ENCODE peak calls at places on chromosomes 13 and 19, in seven cellular contexts. One of them, this sample, is unnamed. For H3K27me3, the result is how much of the 10 kb centered on the place peaks cover.

GRCh38 chr13:31201341-31202024 is 1.7 kb downstream of the B3GLCT start:
- DNase-seq in CD8-positive, alpha-beta memory T cell: no peak
- DNase-seq in CD8-positive, alpha-beta T cell: no peak
- DNase-seq in right cardiac atrium: peak
- DNase-seq in heart right ventricle: peak
- DNase-seq in cardiac muscle cell: peak
- DNase-seq in tibial nerve: peak
- DNase-seq in this sample: no peak

GRCh38 chr19:41735071-41735623 is 20.2 kb upstream of the CEACAM6 start:
- DNase-seq in CD8-positive, alpha-beta memory T cell: no peak
- DNase-seq in CD8-positive, alpha-beta T cell: no peak
- DNase-seq in right cardiac atrium: no peak
- DNase-seq in heart right ventricle: no peak
- DNase-seq in cardiac muscle cell: no peak
- DNase-seq in tibial nerve: no peak
- DNase-seq in this sample: no peak

GRCh38 chr19:18951721-18952281 is 10.8 kb upstream of the HOMER3 start:
- DNase-seq in CD8-positive, alpha-beta memory T cell: no peak
- DNase-seq in CD8-positive, alpha-beta T cell: no peak
- DNase-seq in right cardiac atrium: no peak
- DNase-seq in heart right ventricle: no peak
- DNase-seq in cardiac muscle cell: no peak
- DNase-seq in tibial nerve: no peak
- DNase-seq in this sample: no peak

GRCh38 chr13:85738696-85739320 is 60.4 kb downstream of the SLITRK6 start:
- DNase-seq in CD8-positive, alpha-beta memory T cell: no peak
- DNase-seq in CD8-positive, alpha-beta T cell: no peak
- DNase-seq in right cardiac atrium: no peak
- DNase-seq in heart right ventricle: no peak
- DNase-seq in cardiac muscle cell: no peak
- DNase-seq in tibial nerve: no peak
- DNase-seq in this sample: no peak

GRCh38 chr19:1269478-1270167 is 491 bp downstream of the CIRBP start:
- DNase-seq in CD8-positive, alpha-beta memory T cell: peak
- DNase-seq in CD8-positive, alpha-beta T cell: peak
- DNase-seq in right cardiac atrium: peak
- DNase-seq in heart right ventricle: peak
- DNase-seq in cardiac muscle cell: peak
- DNase-seq in tibial nerve: peak
- DNase-seq in this sample: peak

GRCh38 chr19:7926727-7927604 is 1.0 kb upstream of the CTXN1 start:
- DNase-seq in CD8-positive, alpha-beta memory T cell: no peak
- DNase-seq in CD8-positive, alpha-beta T cell: no peak
- DNase-seq in right cardiac atrium: peak
- DNase-seq in heart right ventricle: no peak
- DNase-seq in cardiac muscle cell: no peak
- DNase-seq in tibial nerve: no peak
- DNase-seq in this sample: no peak

GRCh38 chr13:110409581-110409992 is 102.5 kb downstream of the COL4A2 start:
- DNase-seq in CD8-positive, alpha-beta memory T cell: no peak
- DNase-seq in CD8-positive, alpha-beta T cell: no peak
- DNase-seq in right cardiac atrium: peak
- DNase-seq in heart right ventricle: peak
- DNase-seq in cardiac muscle cell: peak
- DNase-seq in tibial nerve: no peak
- DNase-seq in this sample: no peak

GRCh38 chr19:49430678-49431329 is 5.6 kb downstream of the GFY start:
- DNase-seq in CD8-positive, alpha-beta memory T cell: no peak
- DNase-seq in CD8-positive, alpha-beta T cell: no peak
- DNase-seq in right cardiac atrium: no peak
- DNase-seq in heart right ventricle: no peak
- DNase-seq in cardiac muscle cell: no peak
- DNase-seq in tibial nerve: no peak
- DNase-seq in this sample: no peak

GRCh38 chr13:28493740-28494536 is 990 bp downstream of the FLT1 start:
- DNase-seq in CD8-positive, alpha-beta memory T cell: no peak
- DNase-seq in CD8-positive, alpha-beta T cell: no peak
- DNase-seq in right cardiac atrium: no peak
- DNase-seq in heart right ventricle: peak
- DNase-seq in cardiac muscle cell: no peak
- DNase-seq in tibial nerve: no peak
- DNase-seq in this sample: peak

GRCh38 chr19:17332677-17333581 is 1.7 kb downstream of the ANO8 start:
- DNase-seq in CD8-positive, alpha-beta memory T cell: no peak
- DNase-seq in CD8-positive, alpha-beta T cell: no peak
- DNase-seq in right cardiac atrium: peak
- DNase-seq in heart right ventricle: no peak
- DNase-seq in cardiac muscle cell: peak
- DNase-seq in tibial nerve: no peak
- DNase-seq in this sample: peak

GRCh38 chr19:55077106-55077505 is 1.4 kb downstream of the EPS8L1 start:
- DNase-seq in CD8-positive, alpha-beta memory T cell: no peak
- DNase-seq in CD8-positive, alpha-beta T cell: no peak
- DNase-seq in right cardiac atrium: no peak
- DNase-seq in heart right ventricle: no peak
- DNase-seq in cardiac muscle cell: no peak
- DNase-seq in tibial nerve: no peak
- DNase-seq in this sample: no peak

GRCh38 chr19:1736280-1736679 is 17.0 kb upstream of the ONECUT3 start:
- DNase-seq in CD8-positive, alpha-beta memory T cell: no peak
- DNase-seq in CD8-positive, alpha-beta T cell: no peak
- DNase-seq in right cardiac atrium: no peak
- DNase-seq in heart right ventricle: no peak
- DNase-seq in cardiac muscle cell: no peak
- DNase-seq in tibial nerve: no peak
- DNase-seq in this sample: no peak

GRCh38 chr13:80074143-80074752 is 266.7 kb downstream of the SPRY2 start:
- DNase-seq in CD8-positive, alpha-beta memory T cell: no peak
- DNase-seq in CD8-positive, alpha-beta T cell: no peak
- DNase-seq in right cardiac atrium: no peak
- DNase-seq in heart right ventricle: no peak
- DNase-seq in cardiac muscle cell: no peak
- DNase-seq in tibial nerve: no peak
- DNase-seq in this sample: no peak

GRCh38 chr13:73945871-73946270 is 188.3 kb downstream of the KLF12 start:
- DNase-seq in CD8-positive, alpha-beta memory T cell: no peak
- DNase-seq in CD8-positive, alpha-beta T cell: no peak
- DNase-seq in right cardiac atrium: peak
- DNase-seq in heart right ventricle: peak
- DNase-seq in cardiac muscle cell: no peak
- DNase-seq in tibial nerve: no peak
- DNase-seq in this sample: no peak

GRCh38 chr19:15091918-15092753 is 10.1 kb downstream of the OR1I1 start:
- DNase-seq in CD8-positive, alpha-beta memory T cell: peak
- DNase-seq in CD8-positive, alpha-beta T cell: peak
- DNase-seq in right cardiac atrium: no peak
- DNase-seq in heart right ventricle: peak
- DNase-seq in cardiac muscle cell: peak
- DNase-seq in tibial nerve: peak
- DNase-seq in this sample: peak

GRCh38 chr19:15227261-15227660 is 5.0 kb downstream of the EPHX3 start:
- DNase-seq in CD8-positive, alpha-beta memory T cell: no peak
- DNase-seq in CD8-positive, alpha-beta T cell: no peak
- DNase-seq in right cardiac atrium: no peak
- DNase-seq in heart right ventricle: no peak
- DNase-seq in cardiac muscle cell: no peak
- DNase-seq in tibial nerve: no peak
- DNase-seq in this sample: no peak

GRCh38 chr19:903266-903797 is 9.7 kb downstream of the R3HDM4 start:
- DNase-seq in CD8-positive, alpha-beta memory T cell: no peak
- DNase-seq in CD8-positive, alpha-beta T cell: no peak
- DNase-seq in right cardiac atrium: no peak
- DNase-seq in heart right ventricle: no peak
- DNase-seq in cardiac muscle cell: no peak
- DNase-seq in tibial nerve: no peak
- DNase-seq in this sample: no peak

GRCh38 chr13:48731957-48732569 is 78.3 kb downstream of the CYSLTR2 start:
- DNase-seq in CD8-positive, alpha-beta memory T cell: peak
- DNase-seq in CD8-positive, alpha-beta T cell: peak
- DNase-seq in right cardiac atrium: no peak
- DNase-seq in heart right ventricle: no peak
- DNase-seq in cardiac muscle cell: peak
- DNase-seq in tibial nerve: peak
- DNase-seq in this sample: peak

GRCh38 chr13:33787051-33787591 is 30.8 kb upstream of the RFC3 start:
- DNase-seq in CD8-positive, alpha-beta memory T cell: peak
- DNase-seq in CD8-positive, alpha-beta T cell: no peak
- DNase-seq in right cardiac atrium: no peak
- DNase-seq in heart right ventricle: no peak
- DNase-seq in cardiac muscle cell: no peak
- DNase-seq in tibial nerve: no peak
- DNase-seq in this sample: peak

DNA sequence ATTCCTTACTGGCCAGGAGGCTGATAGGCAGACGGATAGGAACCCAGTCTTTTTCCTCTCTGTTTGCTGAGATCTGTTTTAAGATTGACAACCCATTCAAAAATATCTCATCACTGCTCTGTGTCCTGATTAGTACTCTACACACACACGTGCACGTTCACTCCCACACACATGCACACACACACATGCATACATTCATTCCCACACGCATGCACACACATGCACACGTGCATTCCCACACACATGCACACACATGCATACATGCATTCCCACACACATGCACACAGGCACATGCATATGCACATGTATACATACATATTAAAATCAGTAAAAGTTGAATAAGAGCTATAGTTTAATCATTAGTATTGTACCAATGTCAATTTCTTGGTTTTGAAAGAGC is 80.6 kb upstream of the SIAH3 start:
- DNase-seq in CD8-positive, alpha-beta memory T cell: no peak
- DNase-seq in CD8-positive, alpha-beta T cell: no peak
- DNase-seq in right cardiac atrium: no peak
- DNase-seq in heart right ventricle: no peak
- DNase-seq in cardiac muscle cell: no peak
- DNase-seq in tibial nerve: no peak
- DNase-seq in this sample: no peak
- H3K27me3 ChIP-seq in CD8-positive, alpha-beta memory T cell: under half
- H3K27me3 ChIP-seq in CD8-positive, alpha-beta T cell: under half
- H3K27me3 ChIP-seq in right cardiac atrium: under half
- H3K27me3 ChIP-seq in heart right ventricle: under half
- H3K27me3 ChIP-seq in cardiac muscle cell: under half
- H3K27me3 ChIP-seq in tibial nerve: under half
- H3K27me3 ChIP-seq in this sample: under half

GRCh38 chr19:31317542-31317941 is 31.7 kb downstream of the TSHZ3 start:
- DNase-seq in CD8-positive, alpha-beta memory T cell: no peak
- DNase-seq in CD8-positive, alpha-beta T cell: no peak
- DNase-seq in right cardiac atrium: no peak
- DNase-seq in heart right ventricle: no peak
- DNase-seq in cardiac muscle cell: no peak
- DNase-seq in tibial nerve: no peak
- DNase-seq in this sample: no peak

GRCh38 chr19:31318790-31319189 is 30.4 kb downstream of the TSHZ3 start:
- DNase-seq in CD8-positive, alpha-beta memory T cell: no peak
- DNase-seq in CD8-positive, alpha-beta T cell: no peak
- DNase-seq in right cardiac atrium: no peak
- DNase-seq in heart right ventricle: no peak
- DNase-seq in cardiac muscle cell: no peak
- DNase-seq in tibial nerve: no peak
- DNase-seq in this sample: no peak

GRCh38 chr19:31315621-31316011 is 33.6 kb downstream of the TSHZ3 start:
- DNase-seq in CD8-positive, alpha-beta memory T cell: no peak
- DNase-seq in CD8-positive, alpha-beta T cell: no peak
- DNase-seq in right cardiac atrium: no peak
- DNase-seq in heart right ventricle: no peak
- DNase-seq in cardiac muscle cell: no peak
- DNase-seq in tibial nerve: no peak
- DNase-seq in this sample: no peak

GRCh38 chr19:31316201-31316951 is 32.9 kb downstream of the TSHZ3 start:
- DNase-seq in CD8-positive, alpha-beta memory T cell: no peak
- DNase-seq in CD8-positive, alpha-beta T cell: no peak
- DNase-seq in right cardiac atrium: peak
- DNase-seq in heart right ventricle: peak
- DNase-seq in cardiac muscle cell: peak
- DNase-seq in tibial nerve: peak
- DNase-seq in this sample: no peak

DNA sequence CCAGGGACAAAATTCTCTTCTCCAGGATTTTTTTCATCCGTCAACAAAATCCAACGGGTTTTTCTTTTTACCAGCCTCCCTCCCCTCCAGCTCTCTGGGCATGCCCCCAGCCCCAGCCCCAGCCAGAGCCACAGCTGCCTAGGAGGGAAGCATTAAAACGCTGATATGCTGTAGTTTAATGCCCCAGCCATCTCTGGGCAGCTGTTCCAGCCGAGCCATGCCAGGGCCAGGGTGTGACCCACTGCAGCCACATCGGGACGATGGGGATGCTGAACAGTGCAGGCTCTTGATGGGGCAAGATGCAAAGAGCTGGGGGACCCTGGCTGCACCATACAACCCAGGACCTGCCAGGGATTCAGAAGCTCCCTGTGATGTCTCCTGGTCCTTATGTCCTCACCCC is 32.1 kb downstream of the TSHZ3 start:
- DNase-seq in CD8-positive, alpha-beta memory T cell: no peak
- DNase-seq in CD8-positive, alpha-beta T cell: no peak
- DNase-seq in right cardiac atrium: no peak
- DNase-seq in heart right ventricle: no peak
- DNase-seq in cardiac muscle cell: no peak
- DNase-seq in tibial nerve: no peak
- DNase-seq in this sample: no peak
- H3K4me3 ChIP-seq in CD8-positive, alpha-beta memory T cell: no peak
- H3K4me3 ChIP-seq in CD8-positive, alpha-beta T cell: no peak
- H3K4me3 ChIP-seq in right cardiac atrium: no peak
- H3K4me3 ChIP-seq in heart right ventricle: no peak
- H3K4me3 ChIP-seq in cardiac muscle cell: no peak
- H3K4me3 ChIP-seq in tibial nerve: no peak
- H3K4me3 ChIP-seq in this sample: no peak

GRCh38 chr19:53898166-53898565 is 10.9 kb upstream of the CACNG7 start:
- DNase-seq in CD8-positive, alpha-beta memory T cell: no peak
- DNase-seq in CD8-positive, alpha-beta T cell: no peak
- DNase-seq in right cardiac atrium: no peak
- DNase-seq in heart right ventricle: no peak
- DNase-seq in cardiac muscle cell: no peak
- DNase-seq in tibial nerve: no peak
- DNase-seq in this sample: no peak

GRCh38 chr19:53898680-53899341 is 10.3 kb upstream of the CACNG7 start:
- DNase-seq in CD8-positive, alpha-beta memory T cell: no peak
- DNase-seq in CD8-positive, alpha-beta T cell: no peak
- DNase-seq in right cardiac atrium: no peak
- DNase-seq in heart right ventricle: no peak
- DNase-seq in cardiac muscle cell: no peak
- DNase-seq in tibial nerve: no peak
- DNase-seq in this sample: no peak

GRCh38 chr19:53894736-53895135 is 12.7 kb downstream of the PRKCG start:
- DNase-seq in CD8-positive, alpha-beta memory T cell: no peak
- DNase-seq in CD8-positive, alpha-beta T cell: no peak
- DNase-seq in right cardiac atrium: no peak
- DNase-seq in heart right ventricle: no peak
- DNase-seq in cardiac muscle cell: no peak
- DNase-seq in tibial nerve: no peak
- DNase-seq in this sample: no peak

GRCh38 chr19:53897459-53897858 is 11.6 kb upstream of the CACNG7 start:
- DNase-seq in CD8-positive, alpha-beta memory T cell: no peak
- DNase-seq in CD8-positive, alpha-beta T cell: no peak
- DNase-seq in right cardiac atrium: no peak
- DNase-seq in heart right ventricle: no peak
- DNase-seq in cardiac muscle cell: no peak
- DNase-seq in tibial nerve: no peak
- DNase-seq in this sample: no peak

GRCh38 chr19:53896682-53897081 is 12.4 kb upstream of the CACNG7 start:
- DNase-seq in CD8-positive, alpha-beta memory T cell: no peak
- DNase-seq in CD8-positive, alpha-beta T cell: no peak
- DNase-seq in right cardiac atrium: no peak
- DNase-seq in heart right ventricle: no peak
- DNase-seq in cardiac muscle cell: no peak
- DNase-seq in tibial nerve: no peak
- DNase-seq in this sample: no peak
- H3K27me3 ChIP-seq in CD8-positive, alpha-beta memory T cell: under half
- H3K27me3 ChIP-seq in CD8-positive, alpha-beta T cell: under half
- H3K27me3 ChIP-seq in right cardiac atrium: under half
- H3K27me3 ChIP-seq in heart right ventricle: under half
- H3K27me3 ChIP-seq in cardiac muscle cell: under half
- H3K27me3 ChIP-seq in tibial nerve: half or more
- H3K27me3 ChIP-seq in this sample: under half

GRCh38 chr19:50556236-50557008 is 11.8 kb downstream of the LRRC4B start:
- DNase-seq in CD8-positive, alpha-beta memory T cell: peak
- DNase-seq in CD8-positive, alpha-beta T cell: peak
- DNase-seq in right cardiac atrium: peak
- DNase-seq in heart right ventricle: peak
- DNase-seq in cardiac muscle cell: peak
- DNase-seq in tibial nerve: peak
- DNase-seq in this sample: peak
- H3K4me3 ChIP-seq in CD8-positive, alpha-beta memory T cell: peak
- H3K4me3 ChIP-seq in CD8-positive, alpha-beta T cell: peak
- H3K4me3 ChIP-seq in right cardiac atrium: peak
- H3K4me3 ChIP-seq in heart right ventricle: peak
- H3K4me3 ChIP-seq in cardiac muscle cell: peak
- H3K4me3 ChIP-seq in tibial nerve: peak
- H3K4me3 ChIP-seq in this sample: peak

This sample was measured in naive thymus-derived CD4-positive, alpha-beta T cell.